ENCODE peak calls at places on chromosomes 3 and 15, in four cellular contexts. One of them, this sample, is unnamed.

GRCh38 chr3:61974662-61975061 is 398.7 kb downstream of the FEZF2 start:
- DNase-seq in H1: no peak
- DNase-seq in H9: no peak
- DNase-seq in mesenchymal stem cell: no peak
- DNase-seq in this sample: no peak

GRCh38 chr3:53680026-53680425 is 166.2 kb downstream of the CHDH start:
- DNase-seq in H1: no peak
- DNase-seq in H9: no peak
- DNase-seq in mesenchymal stem cell: peak; percentile 2
- DNase-seq in this sample: no peak

GRCh38 chr3:119643528-119643927 is 16.9 kb downstream of the POPDC2 start:
- DNase-seq in H1: no peak
- DNase-seq in H9: no peak
- DNase-seq in mesenchymal stem cell: peak; percentile 63
- DNase-seq in this sample: no peak

GRCh38 chr3:141686477-141687280 is 51.4 kb upstream of the RNF7 start:
- DNase-seq in H1: no peak
- DNase-seq in H9: no peak
- DNase-seq in mesenchymal stem cell: peak; percentile 61
- DNase-seq in this sample: no peak

GRCh38 chr3:30984855-30985793 is 90.7 kb upstream of the GADL1 start:
- DNase-seq in H1: no peak
- DNase-seq in H9: no peak
- DNase-seq in mesenchymal stem cell: peak; percentile 6
- DNase-seq in this sample: no peak

GRCh38 chr3:65412591-65412990 is 626.1 kb downstream of the MAGI1 start:
- DNase-seq in H1: no peak
- DNase-seq in H9: no peak
- DNase-seq in mesenchymal stem cell: peak; percentile 5
- DNase-seq in this sample: no peak

GRCh38 chr3:169760479-169760878 is 4.4 kb downstream of the TERC start:
- DNase-seq in H1: no peak
- DNase-seq in H9: no peak
- DNase-seq in mesenchymal stem cell: peak; percentile 66
- DNase-seq in this sample: no peak

GRCh38 chr3:98003306-98003969 is 31.2 kb upstream of the RIOX2 start:
- DNase-seq in H1: no peak
- DNase-seq in H9: no peak
- DNase-seq in mesenchymal stem cell: no peak
- DNase-seq in this sample: no peak

GRCh38 chr3:138033202-138033691 is 23.3 kb downstream of the CLDN18 start:
- DNase-seq in H1: no peak
- DNase-seq in H9: no peak
- DNase-seq in mesenchymal stem cell: no peak
- DNase-seq in this sample: no peak

GRCh38 chr3:48662753-48663488 is at the start of gene CELSR3:
- DNase-seq in H1: peak; percentile 73
- DNase-seq in H9: peak; percentile 90
- DNase-seq in mesenchymal stem cell: peak; percentile 95
- DNase-seq in this sample: peak; percentile 91

GRCh38 chr15:74958320-74958907 is 1.8 kb upstream of the RPP25 start:
- DNase-seq in H1: no peak
- DNase-seq in H9: peak; percentile 69
- DNase-seq in mesenchymal stem cell: peak; percentile 69
- DNase-seq in this sample: peak; percentile 70

GRCh38 chr15:55669226-55669625 is 73.7 kb downstream of the PRTG start:
- DNase-seq in H1: no peak
- DNase-seq in H9: no peak
- DNase-seq in mesenchymal stem cell: no peak
- DNase-seq in this sample: no peak

DNA sequence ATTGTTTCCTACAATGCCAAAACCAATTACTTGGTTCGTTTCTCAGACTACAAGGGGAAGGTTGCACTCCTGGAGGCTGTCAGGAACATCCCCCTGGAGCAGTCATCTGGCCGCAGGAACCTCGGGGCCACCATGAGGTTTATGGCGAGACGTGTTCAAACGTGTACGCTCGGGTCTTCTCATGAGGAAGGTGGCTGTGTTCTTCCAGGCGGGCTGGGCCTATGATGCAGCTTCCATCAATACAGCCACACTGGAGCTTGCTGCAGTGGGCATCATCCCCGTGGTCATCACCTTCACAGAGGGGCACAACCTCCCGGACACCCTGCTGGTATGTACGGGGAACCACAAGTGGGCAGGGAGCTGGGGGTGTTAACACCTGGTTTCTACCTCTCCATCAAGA is 94.5 kb upstream of the COL6A5 start:
- DNase-seq in H1: no peak
- DNase-seq in H9: no peak
- DNase-seq in mesenchymal stem cell: no peak
- DNase-seq in this sample: no peak
- H3K27ac ChIP-seq in H1: no peak overlapping the region
- H3K27ac ChIP-seq in H9: no peak overlapping the region
- H3K27ac ChIP-seq in mesenchymal stem cell: no peak overlapping the region
- H3K27ac ChIP-seq in this sample: no peak overlapping the region

DNA sequence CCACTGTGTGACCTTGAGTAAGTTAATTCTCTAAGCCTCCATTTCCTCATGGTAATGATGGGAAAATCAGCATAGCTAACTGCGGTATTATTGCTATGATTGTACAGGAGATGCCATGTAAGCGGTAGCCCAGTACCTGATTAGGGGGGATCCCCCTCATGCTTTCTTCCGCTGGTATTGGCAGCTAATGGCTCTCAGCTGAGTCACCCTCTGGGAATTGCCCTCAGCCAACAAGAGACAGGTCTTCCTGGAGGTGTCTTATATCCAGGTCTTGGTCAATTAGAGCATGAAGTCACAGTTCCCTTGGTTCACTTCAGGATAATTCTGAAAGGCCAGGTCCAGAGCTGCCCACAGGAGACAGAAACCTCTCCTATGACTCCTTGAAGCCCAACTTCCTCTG is 724.7 kb upstream of the ZNF385D start:
- DNase-seq in H1: no peak
- DNase-seq in H9: no peak
- DNase-seq in mesenchymal stem cell: no peak
- DNase-seq in this sample: no peak
- H3K14ac ChIP-seq in H1: no peak overlapping the region
- H3K14ac ChIP-seq in H9: no peak overlapping the region
- H3K14ac ChIP-seq in mesenchymal stem cell: no peak overlapping the region
- H3K14ac ChIP-seq in this sample: no peak overlapping the region

DNA sequence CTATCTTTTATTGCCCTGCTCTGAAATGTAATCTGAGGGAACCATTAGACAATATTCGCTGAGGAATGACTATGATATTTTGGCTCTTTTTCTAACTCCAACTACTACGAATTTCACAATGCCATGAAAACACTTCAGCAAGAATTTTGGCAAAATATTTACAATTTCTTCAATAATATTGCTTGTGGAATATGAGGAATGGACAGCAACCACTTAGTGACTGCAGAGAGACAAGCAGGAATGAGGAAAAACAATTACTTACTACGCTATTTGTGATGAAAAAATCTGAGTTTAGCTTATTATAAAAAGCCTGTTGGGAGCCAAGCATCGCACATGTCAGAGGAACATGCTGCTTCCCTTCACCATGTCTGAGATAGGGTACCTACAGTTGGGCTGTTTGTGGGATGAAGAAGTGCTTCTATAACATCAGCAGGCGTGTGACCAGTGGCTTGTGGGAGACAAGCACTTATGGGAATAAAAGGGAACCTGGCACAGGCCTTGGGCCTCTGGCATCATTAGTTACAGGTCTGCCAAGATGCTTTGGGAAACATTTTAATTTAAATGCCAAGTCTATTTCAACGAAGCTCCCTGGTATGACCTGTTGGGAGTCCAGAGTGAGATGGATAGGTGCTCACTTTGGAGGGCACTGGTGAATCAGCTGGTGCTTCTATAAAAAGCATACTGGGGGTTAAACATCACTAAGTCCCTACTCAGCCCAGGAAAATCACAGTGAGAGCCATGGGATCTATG is 2.7 kb upstream of the PLCL2 start:
- DNase-seq in H1: no peak
- DNase-seq in H9: no peak
- DNase-seq in mesenchymal stem cell: no peak
- DNase-seq in this sample: no peak
- H3K27ac ChIP-seq in H1: no peak overlapping the region
- H3K27ac ChIP-seq in H9: no peak overlapping the region
- H3K27ac ChIP-seq in mesenchymal stem cell: no peak overlapping the region
- H3K27ac ChIP-seq in this sample: no peak overlapping the region

DNA sequence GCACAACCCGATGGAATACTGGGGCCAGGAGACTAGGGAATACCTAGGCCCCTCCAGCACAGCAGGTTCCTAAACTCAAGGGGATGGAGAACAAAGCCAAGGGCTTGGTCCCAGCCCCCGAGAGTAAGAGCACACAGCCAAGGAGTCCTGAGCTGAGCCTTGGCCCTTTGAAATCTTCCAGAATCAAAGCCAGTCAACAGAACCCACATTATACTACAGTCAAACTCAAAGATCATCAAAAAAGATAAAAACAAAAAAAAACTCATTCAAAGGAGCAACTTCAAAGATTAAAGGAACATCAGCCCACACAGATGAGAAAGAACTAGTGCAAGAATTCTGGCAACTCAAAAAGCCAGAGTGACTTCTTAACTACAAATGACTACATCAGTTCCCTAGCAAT is 217.0 kb downstream of the ISL2 start:
- DNase-seq in H1: no peak
- DNase-seq in H9: no peak
- DNase-seq in mesenchymal stem cell: no peak
- DNase-seq in this sample: peak; percentile 47
- H3K14ac ChIP-seq in H1: no peak overlapping the region
- H3K14ac ChIP-seq in H9: no peak overlapping the region
- H3K14ac ChIP-seq in mesenchymal stem cell: no peak overlapping the region
- H3K14ac ChIP-seq in this sample: no peak overlapping the region

DNA sequence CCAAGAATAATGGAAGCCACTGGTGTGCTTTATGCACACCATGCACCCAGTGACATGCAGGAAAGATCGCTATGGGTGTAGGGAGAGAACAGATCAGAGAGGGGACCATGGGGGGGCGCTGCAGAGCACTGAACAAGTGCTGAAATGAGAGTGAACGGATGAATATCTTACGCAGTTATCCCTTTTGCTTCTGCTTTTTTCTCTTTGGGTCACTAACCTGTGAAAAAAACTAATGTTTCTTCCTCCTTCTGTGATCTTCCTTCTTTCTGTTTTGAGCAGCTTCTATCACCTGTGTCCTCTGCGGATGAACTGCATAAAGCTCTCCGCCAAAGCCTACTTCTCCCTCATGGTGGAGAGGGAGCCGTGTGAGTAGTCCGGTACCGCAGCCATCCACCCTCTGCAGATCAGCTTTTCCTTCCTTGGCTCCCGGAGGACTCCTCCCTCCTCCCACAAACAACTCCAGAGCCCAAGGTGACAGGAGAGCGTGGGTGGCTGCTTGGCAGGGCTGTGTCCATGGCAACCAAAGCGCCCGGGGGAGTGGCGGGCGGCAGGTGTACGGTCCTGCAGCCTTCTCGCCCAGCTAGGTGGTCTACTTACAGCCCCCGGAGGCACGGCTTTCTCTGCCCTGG is 106.2 kb downstream of the DGKG start:
- DNase-seq in H1: no peak
- DNase-seq in H9: peak; percentile 59
- DNase-seq in mesenchymal stem cell: no peak
- DNase-seq in this sample: no peak
- H3K27ac ChIP-seq in H1: no peak overlapping the region
- H3K27ac ChIP-seq in H9: no peak overlapping the region
- H3K27ac ChIP-seq in mesenchymal stem cell: no peak overlapping the region
- H3K27ac ChIP-seq in this sample: no peak overlapping the region

DNA sequence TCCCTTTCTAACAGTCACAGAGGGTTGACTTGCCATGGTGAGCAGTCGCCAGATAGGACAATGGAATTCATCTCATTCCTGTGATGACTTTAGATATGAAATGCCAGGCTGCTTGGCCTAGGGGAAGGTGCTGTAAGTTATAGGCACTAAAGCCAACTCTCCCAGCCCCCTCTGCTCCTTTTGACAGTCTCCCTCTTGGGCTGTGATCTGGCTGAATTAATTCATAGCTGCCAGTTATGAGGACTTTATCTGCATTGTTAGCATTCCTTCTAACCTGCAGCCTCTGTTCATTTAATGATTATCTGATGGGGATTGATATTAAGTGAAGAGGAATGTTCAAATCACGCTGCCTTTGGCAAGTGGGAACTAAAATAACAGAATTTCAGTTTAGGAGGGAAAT is 427.1 kb upstream of the RASGRP1 start:
- DNase-seq in H1: no peak
- DNase-seq in H9: no peak
- DNase-seq in mesenchymal stem cell: no peak
- DNase-seq in this sample: peak; percentile 43
- H3K14ac ChIP-seq in H1: no peak overlapping the region
- H3K14ac ChIP-seq in H9: no peak overlapping the region
- H3K14ac ChIP-seq in mesenchymal stem cell: no peak overlapping the region
- H3K14ac ChIP-seq in this sample: no peak overlapping the region